ENCODE peak calls at places on chromosome 2, in nine cellular contexts. Y, M, W, L, C, I, B, R and H are unnamed samples.

GRCh38 chr2:210189452-210190143 is 18.4 kb upstream of the KANSL1L start:
- DNase-seq in Y (no peak), M (no peak), W (no peak), L (no peak), C (no peak), I (peak), B (no peak), R (no peak), H (no peak)

GRCh38 chr2:127656569-127657231 is 10.7 kb downstream of the GPR17 start:
- DNase-seq in Y (no peak), M (no peak), W (no peak), L (no peak), C (no peak), I (no peak), B (no peak), R (no peak), H (no peak)

GRCh38 chr2:152493945-152494528 is 159.1 kb downstream of the FMNL2 start:
- DNase-seq in Y (no peak), M (no peak), W (no peak), L (no peak), C (no peak), I (peak), B (no peak), R (no peak), H (no peak)

GRCh38 chr2:99607454-99607853 is 117.6 kb upstream of the REV1 start:
- DNase-seq in Y (no peak), M (no peak), W (no peak), L (no peak), C (no peak), I (no peak), B (no peak), R (no peak), H (no peak)

GRCh38 chr2:173588931-173589369 is 234.3 kb downstream of the CDCA7 start:
- DNase-seq in Y (no peak), M (no peak), W (no peak), L (no peak), C (no peak), I (no peak), B (peak), R (no peak), H (no peak)

GRCh38 chr2:214492152-214492551 is 81.3 kb downstream of the VWC2L start:
- DNase-seq in Y (no peak), M (no peak), W (no peak), L (no peak), C (no peak), I (peak), B (no peak), R (no peak), H (no peak)

GRCh38 chr2:203432811-203433210 is 102.3 kb downstream of the RAPH1 start:
- DNase-seq in Y (no peak), M (no peak), W (no peak), L (no peak), C (no peak), I (no peak), B (no peak), R (no peak), H (no peak)

GRCh38 chr2:131037398-131038257 is 55.6 kb downstream of the FAM168B start:
- DNase-seq in Y (no peak), M (no peak), W (no peak), L (no peak), C (no peak), I (peak), B (no peak), R (no peak), H (no peak)

GRCh38 chr2:231391981-231392380 is 3.5 kb upstream of the B3GNT7 start:
- DNase-seq in Y (no peak), M (no peak), W (no peak), L (no peak), C (no peak), I (no peak), B (no peak), R (no peak), H (no peak)

GRCh38 chr2:222709191-222709891 is 37.9 kb downstream of the MOGAT1 start:
- DNase-seq in Y (peak), M (peak), W (no peak), L (no peak), C (peak), I (peak), B (peak), R (no peak), H (no peak)

GRCh38 chr2:226011716-226012115 is 612.2 kb downstream of the NYAP2 start:
- DNase-seq in Y (no peak), M (no peak), W (no peak), L (no peak), C (no peak), I (no peak), B (no peak), R (no peak), H (no peak)

GRCh38 chr2:175640655-175641054 is 361.4 kb downstream of the LNPK start:
- DNase-seq in Y (no peak), M (no peak), W (no peak), L (no peak), C (no peak), I (no peak), B (no peak), R (no peak), H (no peak)

GRCh38 chr2:165905854-165906253 is 47.7 kb downstream of the TTC21B start:
- DNase-seq in Y (no peak), M (no peak), W (no peak), L (no peak), C (no peak), I (no peak), B (no peak), R (no peak), H (no peak)

GRCh38 chr2:98032086-98032485 is 36.3 kb upstream of the TMEM131 start:
- DNase-seq in Y (no peak), M (no peak), W (no peak), L (no peak), C (no peak), I (no peak), B (no peak), R (no peak), H (no peak)

GRCh38 chr2:211367711-211368110 is 811.3 kb downstream of the CPS1 start:
- DNase-seq in Y (no peak), M (no peak), W (no peak), L (no peak), C (no peak), I (no peak), B (peak), R (no peak), H (no peak)

GRCh38 chr2:19041773-19042172 is 316.6 kb downstream of the OSR1 start:
- DNase-seq in Y (no peak), M (no peak), W (no peak), L (no peak), C (no peak), I (peak), B (no peak), R (no peak), H (no peak)

GRCh38 chr2:54482725-54483124 is 26.6 kb downstream of the SPTBN1 start:
- DNase-seq in Y (peak), M (peak), W (no peak), L (no peak), C (peak), I (peak), B (peak), R (no peak), H (no peak)

GRCh38 chr2:46488389-46488788 is 9.0 kb downstream of the TMEM247 start:
- DNase-seq in Y (no peak), M (no peak), W (no peak), L (no peak), C (no peak), I (no peak), B (no peak), R (no peak), H (no peak)

GRCh38 chr2:95024960-95025405 is 525 bp upstream of the MAL start:
- DNase-seq in Y (no peak), M (no peak), W (peak), L (no peak), C (no peak), I (peak), B (no peak), R (no peak), H (no peak)

GRCh38 chr2:118577202-118577601 is 270.2 kb downstream of the EN1 start:
- DNase-seq in Y (peak), M (peak), W (no peak), L (no peak), C (no peak), I (peak), B (no peak), R (no peak), H (no peak)

GRCh38 chr2:13067508-13067907 is 350.8 kb downstream of the TRIB2 start:
- DNase-seq in Y (no peak), M (no peak), W (no peak), L (no peak), C (no peak), I (no peak), B (peak), R (no peak), H (no peak)

GRCh38 chr2:127606594-127607398 is 39.2 kb upstream of the GPR17 start:
- DNase-seq in Y (no peak), M (no peak), W (no peak), L (no peak), C (peak), I (no peak), B (no peak), R (no peak), H (no peak)

GRCh38 chr2:151243468-151243867 is 18.2 kb downstream of the RBM43 start:
- DNase-seq in Y (no peak), M (no peak), W (no peak), L (no peak), C (no peak), I (no peak), B (no peak), R (no peak), H (no peak)

GRCh38 chr2:136389809-136390208 is 271.9 kb upstream of the CXCR4 start:
- DNase-seq in Y (no peak), M (no peak), W (no peak), L (peak), C (no peak), I (no peak), B (no peak), R (no peak), H (no peak)

GRCh38 chr2:201269764-201270163 is 9.4 kb downstream of the CASP8 start:
- DNase-seq in Y (no peak), M (no peak), W (no peak), L (no peak), C (no peak), I (no peak), B (no peak), R (no peak), H (no peak)

GRCh38 chr2:174694196-174694878 is 69.9 kb downstream of the CHRNA1 start:
- DNase-seq in Y (no peak), M (no peak), W (no peak), L (no peak), C (no peak), I (no peak), B (peak), R (no peak), H (no peak)

GRCh38 chr2:25528173-25528572 is 145.2 kb downstream of the DTNB start:
- DNase-seq in Y (peak), M (no peak), W (no peak), L (no peak), C (no peak), I (no peak), B (peak), R (no peak), H (no peak)

GRCh38 chr2:143357956-143358355 is 228.7 kb downstream of the ARHGAP15 start:
- DNase-seq in Y (no peak), M (no peak), W (no peak), L (no peak), C (no peak), I (no peak), B (peak), R (no peak), H (no peak)

GRCh38 chr2:26268184-26268583 is 23.4 kb downstream of the HADHB start:
- DNase-seq in Y (no peak), M (no peak), W (no peak), L (no peak), C (no peak), I (no peak), B (no peak), R (no peak), H (no peak)

GRCh38 chr2:96811916-96812315 is 4.2 kb upstream of the CNNM3 start:
- DNase-seq in Y (peak), M (no peak), W (no peak), L (no peak), C (no peak), I (no peak), B (no peak), R (no peak), H (no peak)

GRCh38 chr2:207282916-207283315 is 117.2 kb upstream of the KLF7 start:
- DNase-seq in Y (no peak), M (no peak), W (no peak), L (no peak), C (no peak), I (no peak), B (no peak), R (no peak), H (no peak)

GRCh38 chr2:218329826-218330651 is 26.6 kb upstream of the CATIP start:
- DNase-seq in Y (no peak), M (no peak), W (no peak), L (no peak), C (no peak), I (no peak), B (no peak), R (no peak), H (no peak)

GRCh38 chr2:167264380-167264779 is 376.1 kb downstream of the XIRP2 start:
- DNase-seq in Y (no peak), M (no peak), W (no peak), L (no peak), C (no peak), I (peak), B (peak), R (no peak), H (no peak)

GRCh38 chr2:119460076-119460475 is 28.4 kb downstream of the TMEM37 start:
- DNase-seq in Y (no peak), M (no peak), W (no peak), L (no peak), C (no peak), I (no peak), B (peak), R (no peak), H (no peak)

GRCh38 chr2:96152301-96153165 is 7.3 kb upstream of the DUSP2 start:
- DNase-seq in Y (no peak), M (no peak), W (no peak), L (no peak), C (peak), I (peak), B (no peak), R (no peak), H (no peak)

GRCh38 chr2:111161971-111162370 is 41.3 kb downstream of the BCL2L11 start:
- DNase-seq in Y (no peak), M (no peak), W (no peak), L (no peak), C (no peak), I (no peak), B (no peak), R (no peak), H (no peak)

GRCh38 chr2:240557808-240558207 is at the start of gene ANKMY1:
- DNase-seq in Y (peak), M (no peak), W (peak), L (no peak), C (peak), I (peak), B (peak), R (peak), H (no peak)